ENCODE peak calls at places on chromosomes 4 and X, in five cellular contexts. One of them, this sample, is unnamed.

GRCh38 chrX:115911967-115912366 is 258.6 kb upstream of the AGTR2 start:
- DNase-seq in WTC11: no peak
- DNase-seq in HepG2: no peak
- DNase-seq in H1: no peak
- DNase-seq in K562: no peak
- DNase-seq in this sample: no peak

GRCh38 chr4:98516042-98516440 is 142.4 kb downstream of the TSPAN5 start:
- DNase-seq in H1: no peak
- DNase-seq in HepG2: peak; percentile 35
- DNase-seq in K562: peak; percentile 41
- DNase-seq in WTC11: no peak
- DNase-seq in this sample: no peak

GRCh38 chrX:23879380-23880090 is 28.2 kb downstream of the APOO start:
- DNase-seq in H1: no peak
- DNase-seq in HepG2: no peak
- DNase-seq in K562: no peak
- DNase-seq in WTC11: no peak
- DNase-seq in this sample: no peak

GRCh38 chr4:15065516-15065915 is 63.2 kb downstream of the CPEB2 start:
- DNase-seq in H1: no peak
- DNase-seq in WTC11: no peak
- DNase-seq in HepG2: no peak
- DNase-seq in K562: no peak
- DNase-seq in this sample: no peak

GRCh38 chr4:167339781-167340180 is 105.5 kb upstream of the SPOCK3 start:
- DNase-seq in K562: no peak
- DNase-seq in WTC11: no peak
- DNase-seq in H1: no peak
- DNase-seq in HepG2: no peak
- DNase-seq in this sample: no peak

GRCh38 chr4:83408958-83409357 is 46.7 kb downstream of the HELQ start:
- DNase-seq in WTC11: no peak
- DNase-seq in H1: no peak
- DNase-seq in K562: no peak
- DNase-seq in HepG2: no peak
- DNase-seq in this sample: no peak

GRCh38 chr4:113468165-113469022 is 293.1 kb downstream of the CAMK2D start:
- DNase-seq in H1: peak; percentile 66
- DNase-seq in HepG2: peak; percentile 63
- DNase-seq in WTC11: peak; percentile 10
- DNase-seq in K562: no peak
- DNase-seq in this sample: peak; percentile 23

GRCh38 chr4:86497131-86497530 is 97.0 kb upstream of the PTPN13 start:
- DNase-seq in H1: no peak
- DNase-seq in K562: no peak
- DNase-seq in HepG2: no peak
- DNase-seq in WTC11: no peak
- DNase-seq in this sample: no peak

GRCh38 chr4:147057631-147057980 is 111.9 kb upstream of the TTC29 start:
- DNase-seq in HepG2: no peak
- DNase-seq in H1: no peak
- DNase-seq in WTC11: no peak
- DNase-seq in K562: no peak
- DNase-seq in this sample: peak; percentile 41

GRCh38 chr4:148053298-148054003 is 321.6 kb downstream of the ARHGAP10 start:
- DNase-seq in K562: no peak
- DNase-seq in HepG2: no peak
- DNase-seq in WTC11: no peak
- DNase-seq in H1: no peak
- DNase-seq in this sample: no peak

GRCh38 chrX:130097507-130098201 is 12.6 kb downstream of the ELF4 start:
- DNase-seq in K562: peak; percentile 60
- DNase-seq in HepG2: peak; percentile 50
- DNase-seq in WTC11: peak; percentile 16
- DNase-seq in H1: no peak
- DNase-seq in this sample: peak; percentile 80

GRCh38 chrX:30525732-30526131 is 51.8 kb downstream of the TASL start:
- DNase-seq in H1: no peak
- DNase-seq in HepG2: no peak
- DNase-seq in K562: no peak
- DNase-seq in WTC11: no peak
- DNase-seq in this sample: no peak

GRCh38 chr4:5982156-5982973 is 35.9 kb downstream of the C4orf50 start:
- DNase-seq in HepG2: no peak
- DNase-seq in K562: no peak
- DNase-seq in WTC11: no peak
- DNase-seq in H1: no peak
- DNase-seq in this sample: no peak

GRCh38 chr4:80878218-80878617 is 152.3 kb upstream of the BMP3 start:
- DNase-seq in HepG2: no peak
- DNase-seq in K562: no peak
- DNase-seq in H1: no peak
- DNase-seq in WTC11: no peak
- DNase-seq in this sample: no peak

GRCh38 chrX:136295380-136295779 is 5.4 kb upstream of the ADGRG4 start:
- DNase-seq in H1: no peak
- DNase-seq in K562: no peak
- DNase-seq in HepG2: no peak
- DNase-seq in WTC11: no peak
- DNase-seq in this sample: no peak

GRCh38 chrX:65127804-65128203 is 151.6 kb upstream of the ZC4H2 start:
- DNase-seq in HepG2: no peak
- DNase-seq in WTC11: no peak
- DNase-seq in H1: no peak
- DNase-seq in K562: no peak
- DNase-seq in this sample: no peak

GRCh38 chrX:125205084-125205917 is 114.4 kb upstream of the TEX13C start:
- DNase-seq in K562: no peak
- DNase-seq in H1: no peak
- DNase-seq in WTC11: peak; percentile 67
- DNase-seq in HepG2: no peak
- DNase-seq in this sample: peak; percentile 14

GRCh38 chr4:161714928-161715327 is 448.9 kb downstream of the FSTL5 start:
- DNase-seq in K562: no peak
- DNase-seq in H1: no peak
- DNase-seq in HepG2: no peak
- DNase-seq in WTC11: no peak
- DNase-seq in this sample: no peak

GRCh38 chr4:145843148-145843547 is 95.5 kb downstream of the ZNF827 start:
- DNase-seq in H1: no peak
- DNase-seq in K562: no peak
- DNase-seq in WTC11: no peak
- DNase-seq in HepG2: no peak
- DNase-seq in this sample: no peak

GRCh38 chrX:94288325-94288724 is 614.3 kb downstream of the FAM133A start:
- DNase-seq in WTC11: no peak
- DNase-seq in K562: no peak
- DNase-seq in H1: no peak
- DNase-seq in HepG2: no peak
- DNase-seq in this sample: no peak

GRCh38 chr4:7697326-7697725 is 242.3 kb downstream of the AFAP1 start:
- DNase-seq in HepG2: no peak
- DNase-seq in WTC11: no peak
- DNase-seq in H1: no peak
- DNase-seq in K562: no peak
- DNase-seq in this sample: no peak

GRCh38 chrX:20968996-20969395 is 405.2 kb upstream of the CNKSR2 start:
- DNase-seq in HepG2: no peak
- DNase-seq in K562: no peak
- DNase-seq in WTC11: no peak
- DNase-seq in H1: no peak
- DNase-seq in this sample: no peak

GRCh38 chrX:72123471-72124185 is 8.1 kb downstream of the RTL5 start:
- DNase-seq in HepG2: no peak
- DNase-seq in WTC11: peak; percentile 51
- DNase-seq in H1: no peak
- DNase-seq in K562: no peak
- DNase-seq in this sample: peak; percentile 80

DNA sequence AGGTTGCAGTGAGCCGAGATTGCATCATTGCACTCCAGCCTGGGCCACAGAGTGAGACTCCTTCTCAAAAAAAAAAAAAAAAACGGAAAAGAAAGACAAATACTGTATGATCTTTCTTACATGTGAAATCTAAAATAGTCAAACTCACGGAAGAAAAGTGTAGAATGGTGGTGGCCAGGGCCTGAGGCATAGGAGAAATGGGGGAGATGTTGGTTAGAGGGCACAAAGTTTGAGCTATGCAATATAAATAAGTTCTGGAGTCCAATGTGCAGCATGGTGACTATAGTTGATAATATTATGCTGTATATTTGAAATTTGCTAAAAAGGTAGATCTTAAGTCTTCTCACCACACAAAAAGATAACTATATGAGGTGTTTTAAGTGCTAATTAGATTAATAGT is 1.3 kb upstream of the FGA start:
- DNase-seq in H1: no peak
- DNase-seq in K562: no peak
- DNase-seq in HepG2: no peak
- DNase-seq in WTC11: no peak
- DNase-seq in this sample: no peak
- TF ChIP-seq MAX in H1: no peak
- TF ChIP-seq MAX in K562: no peak
- TF ChIP-seq MAX in HepG2: no peak
- TF ChIP-seq MAX in WTC11: no peak
- TF ChIP-seq MAX in this sample: no peak

DNA sequence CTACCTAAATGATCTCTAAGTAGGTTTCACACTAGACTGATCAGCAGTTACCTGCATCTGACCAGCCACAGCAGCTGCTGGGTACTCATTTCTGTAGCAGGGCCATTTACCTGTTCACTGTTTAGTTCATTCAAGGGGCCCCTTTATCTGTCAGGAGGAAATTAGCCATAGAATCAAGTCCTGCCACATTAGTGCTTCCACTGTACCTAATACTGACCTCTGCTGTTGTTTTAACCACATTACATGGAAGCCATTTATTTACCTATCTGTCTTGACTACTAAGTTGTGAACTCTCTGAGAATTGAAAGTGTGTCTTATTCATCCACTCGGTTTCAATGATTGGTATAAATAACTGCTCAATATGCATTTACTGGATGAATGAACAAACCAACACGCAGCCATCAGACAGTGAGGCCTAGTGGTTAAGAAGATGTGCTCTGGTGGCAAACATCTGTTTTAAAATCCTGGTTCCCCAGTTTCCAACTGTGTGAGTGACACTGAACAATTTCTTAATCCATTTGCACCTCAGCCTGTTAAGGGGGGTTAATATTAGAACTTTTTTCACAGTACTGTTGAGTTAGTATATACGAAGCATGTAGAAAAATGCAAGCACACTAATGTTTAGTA is 30.0 kb upstream of the ANXA5 start:
- DNase-seq in H1: no peak
- DNase-seq in K562: peak; percentile 50
- DNase-seq in WTC11: no peak
- DNase-seq in HepG2: peak; percentile 64
- DNase-seq in this sample: peak; percentile 65
- TF ChIP-seq MAX in H1: no peak
- TF ChIP-seq MAX in K562: no peak
- TF ChIP-seq MAX in WTC11: no peak
- TF ChIP-seq MAX in HepG2: no peak
- TF ChIP-seq MAX in this sample: no peak

DNA sequence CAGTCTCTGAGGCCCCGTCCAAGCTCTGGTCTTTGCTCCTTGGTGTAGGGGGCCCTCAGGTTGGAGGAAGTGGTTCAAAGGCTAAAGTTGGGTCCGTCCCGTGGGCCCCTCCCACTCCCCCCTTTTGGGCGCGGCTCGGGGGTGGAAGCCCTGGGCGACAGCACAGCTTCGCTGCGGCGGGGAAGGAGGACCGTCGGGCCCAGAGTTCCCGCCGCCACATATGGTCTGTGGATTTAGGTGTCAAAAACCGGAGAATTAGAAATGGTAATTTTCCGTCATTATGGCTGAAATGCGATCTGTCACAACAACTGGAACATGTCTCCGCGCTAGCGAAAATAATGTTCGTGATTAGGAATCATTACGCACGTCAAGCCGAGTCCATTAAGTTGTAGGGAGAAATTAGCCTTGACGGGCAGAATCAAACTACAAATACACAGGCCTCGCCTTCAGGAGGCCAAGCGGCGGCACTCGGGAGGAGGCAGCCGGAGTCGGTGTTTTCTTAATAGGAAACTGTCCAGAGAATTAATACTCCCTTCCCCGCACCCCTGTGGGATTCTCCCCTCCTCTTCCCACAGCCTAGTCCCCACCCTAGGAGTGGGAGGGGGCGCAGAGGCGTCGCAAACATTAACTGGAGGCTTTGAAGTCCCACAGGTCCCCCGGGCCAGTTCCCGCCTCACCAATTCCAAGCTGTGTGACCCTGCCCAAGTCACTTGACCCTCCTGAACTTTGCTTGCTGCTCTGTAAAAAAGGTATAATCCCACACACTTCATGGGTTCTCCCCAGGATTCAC is 15.0 kb downstream of the NKX3-2 start:
- DNase-seq in WTC11: no peak
- DNase-seq in K562: no peak
- DNase-seq in HepG2: no peak
- DNase-seq in H1: no peak
- DNase-seq in this sample: peak; percentile 70
- TF ChIP-seq MAX in WTC11: no peak
- TF ChIP-seq MAX in K562: no peak
- TF ChIP-seq MAX in HepG2: no peak
- TF ChIP-seq MAX in H1: no peak
- TF ChIP-seq MAX in this sample: no peak

GRCh38 chr4:124183231-124183630 is 529.3 kb downstream of the ANKRD50 start:
- DNase-seq in K562: no peak
- DNase-seq in WTC11: no peak
- DNase-seq in H1: no peak
- DNase-seq in HepG2: no peak
- DNase-seq in this sample: no peak
- TF ChIP-seq MAX in K562: no peak
- TF ChIP-seq MAX in WTC11: no peak
- TF ChIP-seq MAX in H1: no peak
- TF ChIP-seq MAX in HepG2: no peak
- TF ChIP-seq MAX in this sample: no peak

GRCh38 chr4:2366252-2367192 is 51.9 kb downstream of the ZFYVE28 start:
- DNase-seq in H1: no peak
- DNase-seq in HepG2: no peak
- DNase-seq in WTC11: no peak
- DNase-seq in K562: no peak
- DNase-seq in this sample: no peak
- TF ChIP-seq MAX in H1: no peak
- TF ChIP-seq MAX in HepG2: no peak
- TF ChIP-seq MAX in WTC11: no peak
- TF ChIP-seq MAX in K562: no peak
- TF ChIP-seq MAX in this sample: no peak

This sample was measured in NB4.